ENCODE peak calls at places on chromosomes 3 and 15, in seven cellular contexts. M is adipocyte; N is right lobe of liver; E is tibial artery; D is naive thymus-derived CD4-positive, alpha-beta T cell; S is BE2C; X is AG09309. H is an unnamed sample.

GRCh38 chr15:27574541-27575054 is 524.5 kb downstream of the OCA2 start:
- DNase-seq in S (no peak), N (no peak), X (no peak), D (no peak), M (no peak), E (no peak), H (no peak)

GRCh38 chr3:114892880-114893279 is 254.2 kb downstream of the ZBTB20 start:
- DNase-seq in N (peak), M (no peak), S (no peak), E (no peak), D (no peak), X (no peak), H (no peak)

GRCh38 chr3:132225664-132226063 is 91.5 kb upstream of the ACP3 start:
- DNase-seq in E (no peak), S (no peak), M (no peak), N (no peak), D (no peak), X (no peak), H (no peak)

GRCh38 chr15:88624156-88624970 is 3.2 kb downstream of the AEN start:
- DNase-seq in M (peak), S (no peak), E (no peak), D (peak), X (no peak), N (no peak), H (peak)

GRCh38 chr3:18382760-18383369 is 42.3 kb downstream of the SATB1 start:
- DNase-seq in N (no peak), S (no peak), X (no peak), D (no peak), M (no peak), E (no peak), H (no peak)

GRCh38 chr3:72247645-72248388 is 462.9 kb upstream of the PROK2 start:
- DNase-seq in M (no peak), N (no peak), D (no peak), E (no peak), S (no peak), X (no peak), H (peak)

GRCh38 chr15:39591896-39592315 is 11.0 kb downstream of the THBS1 start:
- DNase-seq in E (no peak), X (peak), M (peak), S (no peak), D (no peak), N (no peak), H (peak)

GRCh38 chr3:184015381-184016019 is 2.2 kb downstream of the ABCC5 start:
- DNase-seq in N (no peak), E (no peak), X (no peak), D (no peak), S (peak), M (no peak), H (no peak)

GRCh38 chr15:36501063-36501678 is 78.3 kb upstream of the CDIN1 start:
- DNase-seq in N (no peak), E (no peak), S (peak), X (peak), M (peak), D (no peak), H (peak)

GRCh38 chr3:56467108-56467507 is 1.2 kb downstream of the ERC2 start:
- DNase-seq in N (peak), E (no peak), M (no peak), D (no peak), S (peak), X (no peak), H (peak)

GRCh38 chr3:52983336-52983807 is 62.5 kb downstream of the SFMBT1 start:
- DNase-seq in D (peak), N (no peak), S (no peak), E (no peak), X (no peak), M (no peak), H (no peak)

GRCh38 chr15:91192285-91193058 is 92.4 kb downstream of the SV2B start:
- DNase-seq in X (no peak), N (no peak), M (no peak), D (no peak), S (no peak), E (no peak), H (no peak)

GRCh38 chr15:36970522-36970921 is 129.8 kb downstream of the MEIS2 start:
- DNase-seq in X (no peak), M (no peak), D (no peak), S (no peak), N (no peak), E (no peak), H (no peak)

GRCh38 chr3:39432342-39432741 is 25.8 kb downstream of the RPSA start:
- DNase-seq in X (no peak), N (no peak), D (no peak), M (no peak), S (no peak), E (no peak), H (no peak)

GRCh38 chr3:101230618-101231017 is 89.8 kb downstream of the IMPG2 start:
- DNase-seq in N (no peak), M (no peak), S (no peak), D (no peak), E (no peak), X (no peak), H (no peak)

GRCh38 chr15:77044228-77045042 is 26.5 kb downstream of the TSPAN3 start:
- DNase-seq in N (no peak), M (no peak), D (no peak), E (no peak), S (no peak), X (no peak), H (no peak)

DNA sequence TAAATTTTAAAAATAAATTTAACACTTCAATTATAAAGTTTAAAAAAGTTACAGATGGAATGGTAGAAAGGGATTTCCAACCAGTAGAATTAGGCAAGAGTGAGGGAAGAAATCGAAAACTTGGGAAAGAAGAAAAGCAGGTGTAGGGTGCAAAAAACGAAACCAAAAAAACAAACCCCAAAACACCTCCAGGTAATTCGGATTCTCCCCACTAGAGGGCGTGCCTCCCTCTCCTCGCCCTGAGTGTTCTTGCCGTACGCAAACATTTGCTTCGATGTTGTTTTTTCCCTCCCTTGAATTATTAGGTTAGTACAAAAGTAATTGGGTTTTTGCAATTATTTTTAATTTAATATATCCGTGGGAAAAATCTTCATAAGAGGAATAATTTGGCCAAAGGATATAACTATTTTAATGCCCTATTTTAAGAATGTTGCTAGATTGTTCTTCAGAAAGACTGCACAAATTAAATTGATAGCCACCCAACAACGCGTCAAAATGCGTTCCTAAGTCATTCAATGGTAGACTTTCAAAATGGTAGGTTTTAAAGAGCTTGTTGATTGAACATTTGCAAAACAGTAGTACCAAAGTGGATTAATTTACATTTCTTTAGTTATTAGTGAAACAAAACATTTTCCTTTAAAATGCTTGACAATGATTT is 63.7 kb downstream of the SLC30A4 start:
- DNase-seq in E (peak), M (peak), N (peak), X (no peak), S (peak), D (peak), H (peak)
- H3K4me3 ChIP-seq in E (peak), M (peak), N (peak), X (peak), S (peak), D (peak), H (peak)

DNA sequence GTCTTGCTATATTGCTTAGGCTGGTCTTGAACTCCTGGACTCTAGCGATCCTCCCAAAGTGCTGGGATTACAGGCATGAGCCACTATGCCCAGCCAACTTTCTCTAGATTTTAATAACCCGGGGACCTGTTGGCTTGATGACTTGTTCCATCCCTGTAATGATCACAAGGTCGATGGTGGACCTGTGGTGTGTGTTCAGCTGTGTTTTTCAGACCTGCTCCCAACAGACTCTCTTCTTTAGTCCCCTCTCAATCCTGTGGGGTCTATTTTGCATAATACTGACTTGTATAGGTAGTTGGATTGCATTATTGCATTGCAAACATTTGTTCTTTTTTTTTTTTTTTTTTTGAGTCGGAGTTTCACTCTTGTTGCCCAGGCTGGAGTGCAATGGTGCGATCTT is 1.9 kb downstream of the MAP2K1 start:
- DNase-seq in X (no peak), M (no peak), D (no peak), N (no peak), E (no peak), S (no peak), H (no peak)
- H3K4me3 ChIP-seq in X (no peak), M (peak), D (no peak), N (no peak), E (no peak), S (peak), H (peak)

DNA sequence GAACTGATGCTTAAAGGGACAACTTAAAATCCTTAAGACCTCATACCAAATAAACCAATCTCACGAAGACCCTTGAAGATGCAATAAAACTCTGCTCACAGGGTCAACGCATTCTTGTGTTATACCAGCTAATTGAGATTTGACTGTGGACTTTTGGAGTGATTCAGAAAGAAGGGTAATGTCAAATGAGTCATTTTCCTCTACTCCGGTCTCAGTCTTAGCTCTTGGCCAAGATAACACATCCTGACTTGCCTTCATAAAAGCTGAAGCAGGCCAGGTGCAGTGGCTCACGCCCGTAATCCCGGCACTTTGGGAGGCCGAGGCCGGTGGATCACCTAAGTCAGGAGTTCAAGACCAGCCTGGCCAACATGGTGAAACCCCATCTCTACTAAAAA is 3.8 kb downstream of the PKM start:
- DNase-seq in D (no peak), S (no peak), N (no peak), E (no peak), M (peak), X (peak), H (peak)
- H3K4me3 ChIP-seq in D (no peak), S (peak), N (no peak), E (peak), M (peak), X (peak), H (peak)

GRCh38 chr15:41283653-41284424 is 48.6 kb downstream of the OIP5 start:
- DNase-seq in D (peak), S (peak), E (peak), M (peak), X (peak), N (peak), H (peak)

GRCh38 chr15:41288464-41288863 is 43.9 kb downstream of the OIP5 start:
- DNase-seq in M (no peak), E (no peak), S (no peak), D (no peak), N (no peak), X (no peak), H (no peak)

GRCh38 chr15:41285285-41285684 is 47.1 kb downstream of the OIP5 start:
- DNase-seq in N (no peak), D (no peak), E (no peak), X (no peak), S (no peak), M (no peak), H (no peak)

GRCh38 chr15:41284425-41285177 is 47.8 kb downstream of the OIP5 start:
- DNase-seq in D (peak), E (peak), N (no peak), M (peak), S (peak), X (no peak), H (peak)

GRCh38 chr15:41286665-41287333 is 45.6 kb downstream of the OIP5 start:
- DNase-seq in E (no peak), X (no peak), D (no peak), S (no peak), N (no peak), M (peak), H (peak)
- H3K4me3 ChIP-seq in E (no peak), X (no peak), D (no peak), S (no peak), N (no peak), M (no peak), H (no peak)

GRCh38 chr15:89749526-89749925 is 1.5 kb downstream of the MESP1 start:
- DNase-seq in N (no peak), M (no peak), E (no peak), X (no peak), S (no peak), D (no peak), H (no peak)
- H3K4me3 ChIP-seq in N (peak), M (peak), E (no peak), X (no peak), S (no peak), D (no peak), H (no peak)

DNA sequence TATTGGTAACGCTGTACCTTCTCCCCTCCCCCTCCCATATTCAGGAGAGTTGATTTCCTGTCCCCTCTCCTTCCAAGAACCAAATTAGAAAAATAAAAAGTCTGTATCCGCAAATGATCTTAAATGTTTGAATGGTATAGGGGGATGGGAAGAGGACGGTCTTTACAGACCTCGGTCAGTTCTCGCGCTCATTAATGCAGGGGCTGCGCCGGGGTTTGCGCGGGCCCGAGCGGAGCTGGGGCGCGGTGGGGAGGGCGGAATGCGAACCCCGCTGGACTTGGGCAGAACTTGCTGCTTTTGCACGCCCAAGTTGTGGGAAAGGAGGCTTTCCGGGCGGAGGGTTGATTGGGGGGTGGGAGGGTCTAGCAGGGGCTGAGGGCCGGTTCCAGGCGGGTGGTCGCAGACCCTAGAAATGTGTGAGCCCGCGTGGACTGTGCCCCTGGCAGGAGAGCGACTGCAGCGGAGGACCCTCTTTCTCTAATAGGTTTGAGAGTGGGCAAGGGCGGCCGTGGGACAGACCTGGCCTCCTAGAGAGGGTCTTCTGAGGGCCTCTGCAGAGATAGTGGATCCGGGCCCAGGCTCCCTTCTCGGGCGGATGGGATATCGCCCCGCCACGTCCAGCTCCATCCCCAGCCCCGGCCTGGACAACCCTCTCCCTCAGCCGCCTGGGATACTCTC is 11.1 kb downstream of the NR2F2 start:
- DNase-seq in E (peak), S (no peak), D (no peak), X (no peak), M (no peak), N (no peak), H (no peak)
- H3K4me3 ChIP-seq in E (peak), S (peak), D (no peak), X (peak), M (peak), N (peak), H (peak)

GRCh38 chr15:38059665-38060064 is 125.2 kb downstream of the TMCO5A start:
- DNase-seq in N (no peak), X (no peak), S (no peak), M (peak), E (no peak), D (no peak), H (no peak)
- H3K4me3 ChIP-seq in N (no peak), X (no peak), S (no peak), M (no peak), E (no peak), D (no peak), H (no peak)

GRCh38 chr3:135235541-135235940 is 440.5 kb downstream of the EPHB1 start:
- DNase-seq in S (no peak), M (no peak), X (no peak), N (no peak), E (no peak), D (no peak), H (no peak)

GRCh38 chr3:135237371-135237770 is 442.3 kb downstream of the EPHB1 start:
- DNase-seq in D (no peak), M (no peak), E (no peak), N (no peak), X (no peak), S (peak), H (no peak)

GRCh38 chr3:135228131-135228530 is 433.1 kb downstream of the EPHB1 start:
- DNase-seq in N (no peak), D (no peak), X (no peak), S (no peak), E (no peak), M (no peak), H (no peak)

GRCh38 chr3:135229018-135229495 is 434.0 kb downstream of the EPHB1 start:
- DNase-seq in S (peak), D (no peak), E (no peak), M (no peak), X (no peak), N (no peak), H (no peak)

DNA sequence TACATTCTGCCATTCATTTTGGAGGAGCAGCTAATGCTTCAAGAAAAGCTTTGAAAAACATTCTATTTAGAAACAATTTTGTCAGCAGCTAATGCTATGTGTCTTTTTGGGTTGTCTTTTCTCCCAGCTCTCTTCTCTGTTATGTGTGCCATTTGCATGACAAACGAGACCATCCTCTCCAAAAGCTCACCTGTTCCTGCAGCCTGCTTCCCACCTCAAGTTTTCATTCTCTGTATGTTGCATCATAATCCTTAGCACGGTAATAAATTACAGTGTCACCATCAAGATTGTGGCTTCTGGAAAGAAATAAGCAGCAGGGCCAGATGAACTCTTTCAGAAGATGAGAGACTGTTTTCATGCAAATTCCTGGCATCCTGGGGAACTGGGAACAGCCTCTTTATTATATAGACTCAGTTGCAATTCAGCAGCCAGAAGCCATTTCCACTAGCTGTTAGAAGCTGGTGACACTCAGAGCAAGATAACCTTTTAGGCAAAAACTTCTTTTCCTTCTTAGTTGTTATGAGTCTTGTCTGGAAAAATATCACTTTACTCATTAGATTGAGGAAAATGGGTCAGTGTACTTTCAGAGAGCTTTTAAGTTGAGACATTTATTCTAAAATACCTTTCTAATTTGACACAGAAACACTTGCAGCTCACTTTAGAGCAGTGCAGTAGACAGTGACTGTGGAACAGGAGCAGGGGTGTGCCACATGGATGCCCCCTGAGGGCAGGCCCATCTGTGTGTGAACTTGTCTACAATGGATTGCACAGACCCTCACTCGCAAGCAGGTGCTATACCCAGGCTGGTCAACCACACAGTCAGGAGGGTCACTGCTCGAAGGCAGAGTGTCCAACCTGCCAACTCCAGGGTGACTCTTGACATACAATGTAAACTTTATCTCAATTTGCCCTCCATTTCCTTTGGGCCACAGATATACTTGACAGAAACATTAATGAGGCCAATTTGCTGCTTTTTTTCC is 436.9 kb downstream of the EPHB1 start:
- DNase-seq in X (no peak), S (no peak), E (no peak), M (no peak), N (no peak), D (no peak), H (no peak)
- H3K4me3 ChIP-seq in X (no peak), S (no peak), E (no peak), M (no peak), N (no peak), D (no peak), H (no peak)

DNA sequence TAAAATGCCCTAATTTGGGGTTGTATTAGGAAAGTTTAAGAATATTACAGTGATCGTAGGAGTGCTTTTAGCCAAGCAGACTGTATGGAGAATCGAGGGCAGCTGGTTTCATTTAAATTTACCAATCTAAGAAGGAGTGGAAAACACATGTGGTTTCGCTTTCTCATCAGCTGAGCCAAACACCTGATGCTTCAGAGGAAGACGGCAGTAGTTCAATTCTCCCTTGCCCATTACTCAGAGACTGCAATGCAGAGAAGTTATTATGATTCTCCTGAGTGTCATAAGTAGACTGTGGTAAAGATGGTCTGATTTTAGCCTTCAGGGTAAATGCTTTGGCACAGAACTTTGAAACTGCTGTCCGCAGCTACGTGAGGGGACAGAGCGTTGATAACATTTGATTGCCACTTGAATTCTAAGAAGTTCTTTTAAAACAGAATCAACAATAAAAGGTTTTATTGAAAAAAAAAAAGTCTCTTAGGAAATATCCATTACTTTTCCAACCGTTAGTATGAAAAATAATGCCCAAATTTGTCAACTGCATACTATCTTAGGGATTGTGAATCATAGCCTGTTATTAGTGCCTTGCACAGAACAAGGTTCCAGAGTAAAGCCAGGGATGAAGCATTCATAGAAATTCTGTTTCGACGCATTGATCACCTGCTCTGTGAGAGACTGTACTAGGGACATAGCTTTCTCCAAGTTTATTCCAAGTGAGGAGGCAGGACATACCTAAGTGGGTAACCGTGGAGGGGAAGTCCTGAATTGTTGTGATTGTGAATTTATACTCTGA is 25.6 kb downstream of the LYSMD4 start:
- DNase-seq in N (no peak), D (no peak), X (no peak), M (peak), S (no peak), E (no peak), H (peak)
- H3K4me3 ChIP-seq in N (no peak), D (peak), X (no peak), M (peak), S (no peak), E (peak), H (peak)

H was measured in fibroblast of the aortic adventitia.